ENCODE peak calls at places on chromosomes 11 and 22, in six cellular contexts. N is fibroblast of pulmonary artery, L is HL-60, Z is mucosa of descending colon, G is fibroblast of lung, Y is adrenal gland. Q is an unnamed sample.

GRCh38 chr22:20089226-20089976 is 9.4 kb downstream of the DGCR8 start:
- DNase-seq in N (no peak), L (no peak), Z (peak; percentile 8), G (no peak), Y (no peak), Q (no peak)

GRCh38 chr11:43765194-43765593 is 84.7 kb downstream of the HSD17B12 start:
- DNase-seq in N (no peak), L (no peak), Z (no peak), G (no peak), Y (no peak), Q (no peak)

GRCh38 chr22:46054091-46054877 is 77.3 kb upstream of the WNT7B start:
- DNase-seq in N (peak; percentile 77), L (peak; percentile 35), Z (peak; percentile 77), G (peak; percentile 87), Y (peak; percentile 86), Q (peak; percentile 52)

GRCh38 chr11:45217991-45218390 is 68.2 kb downstream of the SYT13 start:
- DNase-seq in N (peak; percentile 51), L (no peak), Z (no peak), G (peak; percentile 47), Y (no peak), Q (no peak)

GRCh38 chr22:25716637-25717036 is 25.4 kb upstream of the MYO18B start:
- DNase-seq in N (no peak), L (no peak), Z (no peak), G (no peak), Y (peak; percentile 34), Q (no peak)

GRCh38 chr11:103175461-103176129 is 66.4 kb downstream of the DYNC2H1 start:
- DNase-seq in N (no peak), L (no peak), Z (no peak), G (no peak), Y (no peak), Q (no peak)

GRCh38 chr11:72630104-72630852 is 43.9 kb downstream of the PDE2A start:
- DNase-seq in N (no peak), L (no peak), Z (no peak), G (no peak), Y (no peak), Q (no peak)

GRCh38 chr11:72738199-72739141 is 13.7 kb downstream of the ARAP1 start:
- DNase-seq in N (no peak), L (peak; percentile 88), Z (no peak), G (no peak), Y (no peak), Q (peak; percentile 52)

GRCh38 chr22:31248138-31248745 is 36.1 kb downstream of the LIMK2 start:
- DNase-seq in N (peak; percentile 94), L (peak; percentile 91), Z (peak; percentile 60), G (peak; percentile 97), Y (peak; percentile 95), Q (peak; percentile 57)

GRCh38 chr11:19419021-19419750 is 178.4 kb upstream of the E2F8 start:
- DNase-seq in N (peak; percentile 79), L (no peak), Z (no peak), G (peak; percentile 53), Y (no peak), Q (no peak)
- H3K4me3 ChIP-seq in N (no peak overlapping the region), L (no peak overlapping the region), Z (no peak overlapping the region), G (no peak overlapping the region), Y (no peak overlapping the region), Q (no peak overlapping the region)

GRCh38 chr11:96211433-96211832 is 131.6 kb downstream of the MAML2 start:
- DNase-seq in N (no peak), L (no peak), Z (no peak), G (no peak), Y (no peak), Q (no peak)
- H3K4me3 ChIP-seq in N (no peak overlapping the region), L (no peak overlapping the region), Z (no peak overlapping the region), G (no peak overlapping the region), Y (no peak overlapping the region), Q (no peak overlapping the region)

DNA sequence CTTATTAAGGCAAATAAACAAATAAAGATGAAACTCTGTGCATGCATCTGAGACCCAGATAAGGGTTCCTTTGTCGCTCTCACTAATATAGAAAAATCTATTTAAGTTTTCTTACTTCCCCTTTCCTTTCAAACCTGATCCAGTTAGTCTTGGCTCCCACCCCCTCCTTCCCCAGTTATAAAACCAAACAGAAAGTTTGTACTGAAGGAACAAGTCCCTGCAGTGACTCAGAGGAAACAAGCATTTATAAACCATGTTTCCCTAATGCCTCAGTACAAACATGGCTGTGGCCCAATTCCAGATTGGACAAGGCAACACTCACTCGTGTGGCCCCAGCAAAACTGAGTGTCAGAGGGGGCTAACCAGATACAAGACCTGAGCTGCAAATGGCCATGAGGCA is 65.5 kb upstream of the ARHGAP20 start:
- DNase-seq in N (peak; percentile 57), L (no peak), Z (no peak), G (peak; percentile 72), Y (no peak), Q (peak; percentile 49)
- H3K4me3 ChIP-seq in N (no peak overlapping the region), L (no peak overlapping the region), Z (no peak overlapping the region), G (no peak overlapping the region), Y (no peak overlapping the region), Q (no peak overlapping the region)

DNA sequence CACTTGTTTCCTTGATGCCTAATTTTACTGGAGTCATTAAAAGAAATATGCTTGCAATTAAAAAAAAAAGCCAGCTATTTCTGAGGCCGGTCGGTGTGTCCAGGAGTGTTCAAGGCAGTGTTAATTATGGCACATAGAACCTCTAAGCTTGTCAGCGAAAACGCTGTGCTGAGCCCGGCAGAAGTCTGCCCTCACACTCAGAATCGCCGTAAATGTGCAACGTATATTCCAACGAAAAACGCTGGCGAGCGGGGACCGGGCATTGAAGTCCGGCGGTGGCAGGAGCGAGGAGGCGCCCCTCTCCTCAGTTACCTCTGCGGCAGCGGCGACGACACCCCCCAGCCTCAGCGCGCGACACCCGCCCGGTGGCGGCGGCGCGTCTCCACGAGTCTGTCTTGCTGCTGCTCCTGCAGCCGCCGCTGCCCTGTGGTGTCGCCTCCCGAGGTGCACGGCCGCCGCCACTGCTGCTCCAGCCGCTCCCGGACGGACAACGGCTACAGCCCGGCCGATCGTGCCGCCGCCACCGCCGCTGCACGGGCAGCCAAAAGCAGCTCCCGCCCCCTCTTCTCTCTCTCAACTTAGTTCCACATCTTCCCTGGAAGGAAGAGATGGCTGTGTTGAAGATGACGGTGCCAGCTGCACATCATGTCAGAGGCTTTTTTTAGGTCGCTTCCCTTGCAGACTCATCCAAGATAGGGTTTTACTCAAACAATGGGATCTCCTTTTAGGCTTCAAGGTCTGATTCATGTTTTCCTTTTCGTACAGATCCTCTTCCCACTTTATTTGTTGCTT is 56.0 kb downstream of the JAM3 start:
- DNase-seq in N (peak; percentile 66), L (no peak), Z (peak; percentile 40), G (peak; percentile 71), Y (peak; percentile 80), Q (peak; percentile 40)
- H3K4me3 ChIP-seq in N (peak overlapping the region; percentile 52), L (no peak overlapping the region), Z (no peak overlapping the region), G (peak overlapping the region; percentile 54), Y (no peak overlapping the region), Q (peak overlapping the region; percentile 34)

GRCh38 chr11:64872790-64873488 is 5.5 kb downstream of the EHD1 start:
- DNase-seq in N (no peak), L (no peak), Z (no peak), G (no peak), Y (no peak), Q (no peak)
- H3K4me3 ChIP-seq in N (no peak overlapping the region), L (no peak overlapping the region), Z (no peak overlapping the region), G (no peak overlapping the region), Y (no peak overlapping the region), Q (no peak overlapping the region)

DNA sequence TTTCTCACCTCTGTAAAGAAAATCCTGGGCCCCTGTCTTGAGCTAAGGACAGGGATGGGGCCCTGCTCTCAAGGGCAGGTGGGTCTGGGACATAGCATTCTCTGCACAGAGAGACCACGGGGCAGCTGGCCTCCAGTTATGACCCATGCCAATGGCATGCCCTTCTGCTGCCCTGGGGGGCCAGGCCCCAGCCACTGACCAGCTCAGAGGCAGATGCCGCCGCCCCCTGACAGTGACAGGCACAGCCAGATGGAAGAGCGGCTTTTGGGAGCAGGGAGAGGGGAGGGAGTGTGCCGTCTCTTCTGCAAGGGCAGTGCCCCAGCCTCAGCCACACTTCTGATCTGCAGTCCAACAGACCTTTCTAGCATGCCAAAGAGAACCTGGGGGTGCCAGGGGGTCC is 114.8 kb upstream of the NAV2 start:
- DNase-seq in N (no peak), L (no peak), Z (no peak), G (peak; percentile 29), Y (no peak), Q (no peak)
- H3K4me3 ChIP-seq in N (no peak overlapping the region), L (no peak overlapping the region), Z (no peak overlapping the region), G (peak overlapping the region; percentile 69), Y (no peak overlapping the region), Q (no peak overlapping the region)

Q was measured in stomach.